ENCODE peak calls at places on chromosomes 2 and 18, in five cellular contexts. E, P, U, X and D are unnamed samples.

GRCh38 chr2:240127911-240128607 is 8.0 kb downstream of the COPS9 start:
- DNase-seq in E (peak; percentile 19), P (peak; percentile 34), U (no peak), X (peak; percentile 8), D (peak; percentile 13)

GRCh38 chr2:190023860-190024259 is 38.7 kb downstream of the MSTN start:
- DNase-seq in E (no peak), P (no peak), U (peak; percentile 70), X (no peak), D (no peak)

GRCh38 chr2:43508209-43508608 is 87.6 kb downstream of the THADA start:
- DNase-seq in E (no peak), P (no peak), U (no peak), X (no peak), D (no peak)

GRCh38 chr2:127089466-127090235 is 17.3 kb downstream of the BIN1 start:
- DNase-seq in E (no peak), P (no peak), U (no peak), X (no peak), D (no peak)

GRCh38 chr18:76386071-76386470 is 109.0 kb downstream of the ZNF516 start:
- DNase-seq in E (no peak), P (no peak), U (no peak), X (no peak), D (peak; percentile 20)

GRCh38 chr2:177983183-177983788 is 89.3 kb downstream of the PDE11A start:
- DNase-seq in E (no peak), P (peak; percentile 59), U (peak; percentile 76), X (peak; percentile 53), D (peak; percentile 33)

GRCh38 chr18:58042826-58043362 is 1.1 kb upstream of the NEDD4L start:
- DNase-seq in E (no peak), P (no peak), U (peak; percentile 27), X (no peak), D (no peak)

GRCh38 chr2:105734762-105735538 is 9.8 kb upstream of the NCK2 start:
- DNase-seq in E (no peak), P (no peak), U (no peak), X (no peak), D (no peak)

GRCh38 chr2:73762571-73762970 is 17.3 kb downstream of the DUSP11 start:
- DNase-seq in E (no peak), P (no peak), U (no peak), X (no peak), D (no peak)

GRCh38 chr2:42182654-42183308 is 13.6 kb downstream of the EML4 start:
- DNase-seq in E (no peak), P (no peak), U (no peak), X (no peak), D (no peak)

GRCh38 chr18:51070545-51070944 is 40.5 kb downstream of the SMAD4 start:
- DNase-seq in E (no peak), P (no peak), U (no peak), X (no peak), D (no peak)

GRCh38 chr18:48100168-48100495 is 169.7 kb upstream of the SMAD2 start:
- DNase-seq in E (no peak), P (no peak), U (no peak), X (no peak), D (no peak)

GRCh38 chr2:170454471-170455372 is 260.4 kb upstream of the SP5 start:
- DNase-seq in E (no peak), P (no peak), U (no peak), X (no peak), D (no peak)

GRCh38 chr2:199468561-199469513 is 11.1 kb upstream of the SATB2 start:
- DNase-seq in E (no peak), P (no peak), U (no peak), X (no peak), D (no peak)

GRCh38 chr18:26546875-26547301 is 1.5 kb downstream of the KCTD1 start:
- DNase-seq in E (peak; percentile 39), P (no peak), U (no peak), X (peak; percentile 15), D (no peak)

GRCh38 chr2:9273496-9273895 is 66.9 kb downstream of the ASAP2 start:
- DNase-seq in E (no peak), P (no peak), U (no peak), X (no peak), D (no peak)
- H3K4me1 ChIP-seq in E (peaks cover 7% of the 10 kb centered on the region), P (no peaks in the 10 kb centered on the region), U (peaks cover 5% of the 10 kb centered on the region), X (no peaks in the 10 kb centered on the region), D (peaks cover 8% of the 10 kb centered on the region)

GRCh38 chr2:37376421-37377186 is 32.2 kb downstream of the QPCT start:
- DNase-seq in E (no peak), P (no peak), U (no peak), X (no peak), D (peak; percentile 86)
- H3K4me3 ChIP-seq in E (no peak overlapping the region), P (no peak overlapping the region), U (no peak overlapping the region), X (no peak overlapping the region), D (no peak overlapping the region)

GRCh38 chr2:136206613-136207012 is 88.7 kb upstream of the CXCR4 start:
- DNase-seq in E (no peak), P (peak; percentile 91), U (no peak), X (no peak), D (no peak)

GRCh38 chr2:136208682-136209081 is 90.7 kb upstream of the CXCR4 start:
- DNase-seq in E (no peak), P (no peak), U (no peak), X (no peak), D (no peak)

GRCh38 chr2:136205615-136206014 is 87.7 kb upstream of the CXCR4 start:
- DNase-seq in E (no peak), P (no peak), U (no peak), X (no peak), D (peak; percentile 40)

GRCh38 chr2:136207665-136208064 is 89.7 kb upstream of the CXCR4 start:
- DNase-seq in E (no peak), P (no peak), U (no peak), X (no peak), D (no peak)

GRCh38 chr2:136207030-136207623 is 89.2 kb upstream of the CXCR4 start:
- DNase-seq in E (no peak), P (peak; percentile 84), U (no peak), X (no peak), D (peak; percentile 64)
- TF ChIP-seq POLR2A in E (no peak), P (no peak), U (no peak), X (no peak), D (no peak)

GRCh38 chr2:120482334-120482733 is 136.4 kb downstream of the INHBB start:
- DNase-seq in E (peak; percentile 13), P (no peak), U (no peak), X (no peak), D (no peak)

GRCh38 chr2:120480903-120481445 is 135.0 kb downstream of the INHBB start:
- DNase-seq in E (no peak), P (no peak), U (no peak), X (no peak), D (no peak)

GRCh38 chr2:120480346-120480902 is 134.5 kb downstream of the INHBB start:
- DNase-seq in E (peak; percentile 17), P (no peak), U (no peak), X (no peak), D (no peak)

GRCh38 chr2:120483355-120483754 is 137.4 kb downstream of the INHBB start:
- DNase-seq in E (no peak), P (no peak), U (no peak), X (no peak), D (no peak)

DNA sequence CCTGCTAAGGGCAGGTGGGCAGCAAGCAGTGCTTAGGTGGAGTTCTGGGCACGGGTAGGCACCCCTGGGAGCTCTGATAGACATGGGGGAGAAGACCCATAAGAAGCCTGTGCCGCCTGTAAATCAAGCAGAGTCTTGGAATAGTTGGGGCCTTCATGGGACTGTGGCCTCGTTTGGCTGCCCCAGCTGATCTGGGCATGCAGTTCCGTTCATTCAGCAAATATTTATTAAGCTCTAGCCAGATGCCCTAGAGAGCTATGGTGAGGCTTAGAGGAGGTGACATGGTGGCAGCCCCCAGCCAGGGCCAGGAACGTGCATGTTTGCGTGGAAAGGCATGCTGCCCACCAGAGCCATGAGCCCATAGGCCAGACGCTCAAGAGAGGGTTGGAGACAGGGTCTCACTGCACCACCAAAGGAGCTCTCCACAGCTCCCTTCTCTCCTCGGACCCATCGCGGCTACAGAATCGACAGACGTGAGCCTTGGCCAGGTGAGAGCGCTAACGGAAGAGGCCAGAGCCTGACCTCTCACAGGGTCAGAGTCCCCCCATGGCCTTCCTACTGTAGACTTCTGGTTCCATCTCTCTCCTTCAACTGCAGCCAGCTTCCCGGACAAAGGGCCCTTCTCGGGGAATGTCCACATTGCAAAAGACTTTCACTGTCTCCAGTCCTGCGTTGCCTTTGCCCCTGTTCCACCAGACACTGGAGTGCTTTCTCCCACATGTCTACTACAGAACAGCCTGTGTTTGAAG is 135.7 kb downstream of the INHBB start:
- DNase-seq in E (peak; percentile 13), P (no peak), U (no peak), X (no peak), D (no peak)
- H3K4me1 ChIP-seq in E (no peaks in the 10 kb centered on the region), P (no peaks in the 10 kb centered on the region), U (no peaks in the 10 kb centered on the region), X (no peaks in the 10 kb centered on the region), D (no peaks in the 10 kb centered on the region)

GRCh38 chr18:61602836-61603235 is 269.6 kb downstream of the CDH20 start:
- DNase-seq in E (no peak), P (no peak), U (no peak), X (no peak), D (no peak)
- H3K4me3 ChIP-seq in E (no peak overlapping the region), P (no peak overlapping the region), U (no peak overlapping the region), X (no peak overlapping the region), D (no peak overlapping the region)

GRCh38 chr2:236673126-236673822 is 103.6 kb downstream of the ACKR3 start:
- DNase-seq in E (no peak), P (peak; percentile 30), U (no peak), X (no peak), D (peak; percentile 18)
- TF ChIP-seq POLR2A in E (no peak), P (no peak), U (no peak), X (no peak), D (no peak)

DNA sequence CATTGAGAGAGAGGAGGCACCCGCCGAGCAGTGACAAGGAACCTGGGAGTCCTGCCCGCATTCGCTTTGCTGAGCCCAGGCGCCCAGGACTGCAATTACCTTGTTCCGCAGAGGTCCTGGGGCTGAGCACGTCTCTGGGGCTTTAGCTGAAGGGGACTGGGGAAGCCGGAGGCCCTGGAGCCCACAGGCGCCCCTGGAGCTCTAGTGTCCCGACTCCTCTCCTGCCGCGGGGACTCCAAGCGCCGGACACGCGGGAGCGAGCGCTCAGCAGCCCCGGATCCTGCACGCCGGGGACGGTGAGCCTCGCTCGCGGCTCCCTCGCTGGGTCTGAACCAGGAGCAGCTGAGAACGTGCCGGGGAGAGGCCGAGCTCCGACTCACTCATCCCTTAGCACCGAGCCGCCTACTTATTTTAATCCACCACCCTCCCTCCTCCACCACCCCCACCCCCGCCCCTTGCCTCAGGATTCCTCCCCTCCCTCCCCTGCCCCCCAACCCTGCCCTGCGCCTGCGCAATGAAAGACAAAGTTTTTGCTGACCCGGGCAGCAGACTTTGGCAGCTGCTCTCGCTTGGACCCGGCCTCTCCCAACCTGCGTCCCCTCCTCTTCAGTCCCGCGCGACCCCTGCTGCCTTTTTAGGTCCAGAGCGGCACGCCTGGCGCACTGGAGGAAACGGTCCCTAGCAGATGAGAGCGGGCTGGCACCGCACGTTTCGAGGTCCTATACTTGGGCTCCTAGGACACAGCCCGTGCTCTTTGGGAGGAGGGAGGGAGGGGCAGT is at the start of gene OSR1:
- DNase-seq in E (peak; percentile 83), P (peak; percentile 65), U (no peak), X (peak; percentile 82), D (peak; percentile 56)
- H3K4me1 ChIP-seq in E (peaks cover 2% of the 10 kb centered on the region), P (peaks cover 3% of the 10 kb centered on the region), U (peaks cover 15% of the 10 kb centered on the region), X (peaks cover 38% of the 10 kb centered on the region), D (peaks cover 12% of the 10 kb centered on the region)